ENCODE peak calls at places on chromosomes 4 and X, in nine cellular contexts. One of them, this sample, is unnamed.

GRCh38 chrX:40112996-40113395 is 15.2 kb upstream of the BCOR start:
- DNase-seq in epithelial cell of prostate: no peak
- DNase-seq in endodermal cell: no peak
- DNase-seq in EL: no peak
- DNase-seq in Panc1: no peak
- DNase-seq in NCI-H69: no peak
- DNase-seq in COR-L47: no peak
- DNase-seq in head of caudate nucleus: no peak
- DNase-seq in fibroblast of mammary gland: no peak
- DNase-seq in this sample: no peak

GRCh38 chr4:88219099-88219498 is 60.7 kb upstream of the ABCG2 start:
- DNase-seq in epithelial cell of prostate: no peak
- DNase-seq in endodermal cell: no peak
- DNase-seq in EL: peak
- DNase-seq in Panc1: peak
- DNase-seq in NCI-H69: peak
- DNase-seq in COR-L47: peak
- DNase-seq in head of caudate nucleus: no peak
- DNase-seq in fibroblast of mammary gland: peak
- DNase-seq in this sample: peak

GRCh38 chr4:7390906-7391636 is 43.7 kb downstream of the PSAPL1 start:
- DNase-seq in epithelial cell of prostate: no peak
- DNase-seq in endodermal cell: peak
- DNase-seq in EL: no peak
- DNase-seq in Panc1: no peak
- DNase-seq in NCI-H69: no peak
- DNase-seq in COR-L47: no peak
- DNase-seq in head of caudate nucleus: no peak
- DNase-seq in fibroblast of mammary gland: no peak
- DNase-seq in this sample: no peak

GRCh38 chr4:149676076-149676475 is 139.6 kb downstream of the IQCM start:
- DNase-seq in epithelial cell of prostate: no peak
- DNase-seq in endodermal cell: no peak
- DNase-seq in EL: no peak
- DNase-seq in Panc1: no peak
- DNase-seq in NCI-H69: no peak
- DNase-seq in COR-L47: no peak
- DNase-seq in head of caudate nucleus: no peak
- DNase-seq in fibroblast of mammary gland: no peak
- DNase-seq in this sample: no peak

GRCh38 chrX:10360121-10360520 is 203.3 kb downstream of the CLCN4 start:
- DNase-seq in epithelial cell of prostate: no peak
- DNase-seq in endodermal cell: no peak
- DNase-seq in EL: no peak
- DNase-seq in Panc1: no peak
- DNase-seq in NCI-H69: peak
- DNase-seq in COR-L47: peak
- DNase-seq in head of caudate nucleus: peak
- DNase-seq in fibroblast of mammary gland: peak
- DNase-seq in this sample: no peak

GRCh38 chrX:129831486-129831885 is 12.2 kb downstream of the ZDHHC9 start:
- DNase-seq in epithelial cell of prostate: no peak
- DNase-seq in endodermal cell: no peak
- DNase-seq in EL: no peak
- DNase-seq in Panc1: no peak
- DNase-seq in NCI-H69: peak
- DNase-seq in COR-L47: peak
- DNase-seq in head of caudate nucleus: peak
- DNase-seq in fibroblast of mammary gland: no peak
- DNase-seq in this sample: no peak

GRCh38 chr4:53986062-53986461 is 78.3 kb downstream of the CHIC2 start:
- DNase-seq in epithelial cell of prostate: no peak
- DNase-seq in endodermal cell: no peak
- DNase-seq in EL: no peak
- DNase-seq in Panc1: no peak
- DNase-seq in NCI-H69: no peak
- DNase-seq in COR-L47: no peak
- DNase-seq in head of caudate nucleus: no peak
- DNase-seq in fibroblast of mammary gland: no peak
- DNase-seq in this sample: no peak

GRCh38 chr4:81304871-81305270 is 89.8 kb upstream of the PRKG2 start:
- DNase-seq in epithelial cell of prostate: no peak
- DNase-seq in endodermal cell: no peak
- DNase-seq in EL: no peak
- DNase-seq in Panc1: no peak
- DNase-seq in NCI-H69: no peak
- DNase-seq in COR-L47: no peak
- DNase-seq in head of caudate nucleus: no peak
- DNase-seq in fibroblast of mammary gland: no peak
- DNase-seq in this sample: no peak

GRCh38 chr4:178781779-178782178 is 1339.5 kb upstream of the AGA start:
- DNase-seq in epithelial cell of prostate: no peak
- DNase-seq in endodermal cell: no peak
- DNase-seq in EL: no peak
- DNase-seq in Panc1: no peak
- DNase-seq in NCI-H69: no peak
- DNase-seq in COR-L47: no peak
- DNase-seq in head of caudate nucleus: no peak
- DNase-seq in fibroblast of mammary gland: no peak
- DNase-seq in this sample: no peak

GRCh38 chr4:38728651-38729141 is 54.1 kb downstream of the TLR10 start:
- DNase-seq in epithelial cell of prostate: peak
- DNase-seq in endodermal cell: peak
- DNase-seq in EL: no peak
- DNase-seq in Panc1: no peak
- DNase-seq in NCI-H69: peak
- DNase-seq in COR-L47: peak
- DNase-seq in head of caudate nucleus: no peak
- DNase-seq in fibroblast of mammary gland: no peak
- DNase-seq in this sample: peak

GRCh38 chr4:153467154-153467896 is 1.2 kb downstream of the TMEM131L start:
- DNase-seq in epithelial cell of prostate: no peak
- DNase-seq in endodermal cell: peak
- DNase-seq in EL: peak
- DNase-seq in Panc1: no peak
- DNase-seq in NCI-H69: peak
- DNase-seq in COR-L47: peak
- DNase-seq in head of caudate nucleus: peak
- DNase-seq in fibroblast of mammary gland: no peak
- DNase-seq in this sample: peak

GRCh38 chrX:126376465-126376864 is 176.1 kb downstream of the DCAF12L1 start:
- DNase-seq in epithelial cell of prostate: no peak
- DNase-seq in endodermal cell: peak
- DNase-seq in EL: no peak
- DNase-seq in Panc1: no peak
- DNase-seq in NCI-H69: no peak
- DNase-seq in COR-L47: no peak
- DNase-seq in head of caudate nucleus: no peak
- DNase-seq in fibroblast of mammary gland: no peak
- DNase-seq in this sample: no peak

GRCh38 chr4:109390369-109390768 is 43.2 kb upstream of the SEC24B start:
- DNase-seq in epithelial cell of prostate: no peak
- DNase-seq in endodermal cell: no peak
- DNase-seq in EL: no peak
- DNase-seq in Panc1: no peak
- DNase-seq in NCI-H69: no peak
- DNase-seq in COR-L47: no peak
- DNase-seq in head of caudate nucleus: no peak
- DNase-seq in fibroblast of mammary gland: no peak
- DNase-seq in this sample: no peak

GRCh38 chrX:9656277-9656676 is 109.4 kb downstream of the GPR143 start:
- DNase-seq in epithelial cell of prostate: no peak
- DNase-seq in endodermal cell: no peak
- DNase-seq in EL: no peak
- DNase-seq in Panc1: no peak
- DNase-seq in NCI-H69: peak
- DNase-seq in COR-L47: peak
- DNase-seq in head of caudate nucleus: no peak
- DNase-seq in fibroblast of mammary gland: no peak
- DNase-seq in this sample: peak

GRCh38 chr4:137376312-137376711 is 156.0 kb downstream of the PCDH18 start:
- DNase-seq in epithelial cell of prostate: no peak
- DNase-seq in endodermal cell: no peak
- DNase-seq in EL: no peak
- DNase-seq in Panc1: no peak
- DNase-seq in NCI-H69: no peak
- DNase-seq in COR-L47: no peak
- DNase-seq in head of caudate nucleus: no peak
- DNase-seq in fibroblast of mammary gland: no peak
- DNase-seq in this sample: no peak

GRCh38 chrX:56728752-56729151 is 291 bp upstream of the NBDY start:
- DNase-seq in epithelial cell of prostate: no peak
- DNase-seq in endodermal cell: no peak
- DNase-seq in EL: peak
- DNase-seq in Panc1: no peak
- DNase-seq in NCI-H69: peak
- DNase-seq in COR-L47: no peak
- DNase-seq in head of caudate nucleus: peak
- DNase-seq in fibroblast of mammary gland: peak
- DNase-seq in this sample: peak

GRCh38 chrX:2878563-2878962 is 49.8 kb downstream of the GYG2 start:
- DNase-seq in epithelial cell of prostate: no peak
- DNase-seq in endodermal cell: no peak
- DNase-seq in EL: no peak
- DNase-seq in Panc1: no peak
- DNase-seq in NCI-H69: no peak
- DNase-seq in COR-L47: no peak
- DNase-seq in head of caudate nucleus: no peak
- DNase-seq in fibroblast of mammary gland: no peak
- DNase-seq in this sample: no peak

GRCh38 chr4:152488246-152488645 is 47.6 kb downstream of the FBXW7 start:
- DNase-seq in epithelial cell of prostate: no peak
- DNase-seq in endodermal cell: no peak
- DNase-seq in EL: no peak
- DNase-seq in Panc1: no peak
- DNase-seq in NCI-H69: no peak
- DNase-seq in COR-L47: no peak
- DNase-seq in head of caudate nucleus: no peak
- DNase-seq in fibroblast of mammary gland: no peak
- DNase-seq in this sample: no peak

GRCh38 chr4:105990933-105991332 is 95.7 kb downstream of the NPNT start:
- DNase-seq in epithelial cell of prostate: peak
- DNase-seq in endodermal cell: no peak
- DNase-seq in EL: peak
- DNase-seq in Panc1: no peak
- DNase-seq in NCI-H69: peak
- DNase-seq in COR-L47: no peak
- DNase-seq in head of caudate nucleus: peak
- DNase-seq in fibroblast of mammary gland: peak
- DNase-seq in this sample: peak

GRCh38 chr4:124974163-124974562 is 261.6 kb upstream of the ANKRD50 start:
- DNase-seq in epithelial cell of prostate: no peak
- DNase-seq in endodermal cell: no peak
- DNase-seq in EL: no peak
- DNase-seq in Panc1: no peak
- DNase-seq in NCI-H69: no peak
- DNase-seq in COR-L47: no peak
- DNase-seq in head of caudate nucleus: no peak
- DNase-seq in fibroblast of mammary gland: no peak
- DNase-seq in this sample: peak

GRCh38 chr4:7206856-7207567 is 14.7 kb downstream of the SORCS2 start:
- DNase-seq in epithelial cell of prostate: no peak
- DNase-seq in endodermal cell: peak
- DNase-seq in EL: peak
- DNase-seq in Panc1: no peak
- DNase-seq in NCI-H69: no peak
- DNase-seq in COR-L47: no peak
- DNase-seq in head of caudate nucleus: peak
- DNase-seq in fibroblast of mammary gland: peak
- DNase-seq in this sample: peak

GRCh38 chr4:4332529-4332928 is 42.5 kb downstream of the ZBTB49 start:
- DNase-seq in epithelial cell of prostate: no peak
- DNase-seq in endodermal cell: no peak
- DNase-seq in EL: no peak
- DNase-seq in Panc1: no peak
- DNase-seq in NCI-H69: no peak
- DNase-seq in COR-L47: no peak
- DNase-seq in head of caudate nucleus: no peak
- DNase-seq in fibroblast of mammary gland: no peak
- DNase-seq in this sample: no peak

GRCh38 chr4:153084939-153085630 is 119.2 kb upstream of the TRIM2 start:
- DNase-seq in epithelial cell of prostate: no peak
- DNase-seq in endodermal cell: peak
- DNase-seq in EL: peak
- DNase-seq in Panc1: peak
- DNase-seq in NCI-H69: peak
- DNase-seq in COR-L47: peak
- DNase-seq in head of caudate nucleus: peak
- DNase-seq in fibroblast of mammary gland: peak
- DNase-seq in this sample: peak